ENCODE peak calls at places on chromosomes 3 and 15, in nine cellular contexts. One of them, this sample, is unnamed.

GRCh38 chr3:89364309-89364708 is 256.9 kb downstream of the EPHA3 start:
- DNase-seq in naive thymus-derived CD8-positive, alpha-beta T cell: no peak
- DNase-seq in HS-5: no peak
- DNase-seq in OCI-LY7: no peak
- DNase-seq in sigmoid colon: no peak
- DNase-seq in hypothalamus: no peak
- DNase-seq in left ventricle myocardium superior: no peak
- DNase-seq in neural progenitor cell: no peak
- DNase-seq in stimulated activated CD4-positive, alpha-beta T cell treated with anti-CD3 and anti-CD28 coated beads, Interleukin-12 subunit alpha, Interleukin-12 subunit beta, amount 100 ng/mL, for 4 hours: no peak
- DNase-seq in this sample: no peak

GRCh38 chr3:159866201-159866746 is 122.4 kb upstream of the IL12A start:
- DNase-seq in hypothalamus: no peak
- DNase-seq in left ventricle myocardium superior: no peak
- DNase-seq in stimulated activated CD4-positive, alpha-beta T cell treated with anti-CD3 and anti-CD28 coated beads, Interleukin-12 subunit alpha, Interleukin-12 subunit beta, amount 100 ng/mL, for 4 hours: no peak
- DNase-seq in sigmoid colon: no peak
- DNase-seq in neural progenitor cell: no peak
- DNase-seq in naive thymus-derived CD8-positive, alpha-beta T cell: no peak
- DNase-seq in HS-5: no peak
- DNase-seq in OCI-LY7: no peak
- DNase-seq in this sample: no peak

GRCh38 chr3:161355508-161355907 is 15.8 kb downstream of the SPTSSB start:
- DNase-seq in OCI-LY7: no peak
- DNase-seq in sigmoid colon: no peak
- DNase-seq in HS-5: no peak
- DNase-seq in naive thymus-derived CD8-positive, alpha-beta T cell: no peak
- DNase-seq in hypothalamus: no peak
- DNase-seq in neural progenitor cell: no peak
- DNase-seq in left ventricle myocardium superior: no peak
- DNase-seq in stimulated activated CD4-positive, alpha-beta T cell treated with anti-CD3 and anti-CD28 coated beads, Interleukin-12 subunit alpha, Interleukin-12 subunit beta, amount 100 ng/mL, for 4 hours: no peak
- DNase-seq in this sample: no peak

GRCh38 chr3:125960066-125960424 is 8.9 kb upstream of the ROPN1B start:
- DNase-seq in HS-5: no peak
- DNase-seq in naive thymus-derived CD8-positive, alpha-beta T cell: no peak
- DNase-seq in hypothalamus: no peak
- DNase-seq in neural progenitor cell: no peak
- DNase-seq in OCI-LY7: no peak
- DNase-seq in stimulated activated CD4-positive, alpha-beta T cell treated with anti-CD3 and anti-CD28 coated beads, Interleukin-12 subunit alpha, Interleukin-12 subunit beta, amount 100 ng/mL, for 4 hours: no peak
- DNase-seq in sigmoid colon: no peak
- DNase-seq in left ventricle myocardium superior: no peak
- DNase-seq in this sample: peak; percentile 36

GRCh38 chr15:68639926-68640600 is 61.3 kb downstream of the CORO2B start:
- DNase-seq in naive thymus-derived CD8-positive, alpha-beta T cell: no peak
- DNase-seq in hypothalamus: no peak
- DNase-seq in OCI-LY7: no peak
- DNase-seq in HS-5: no peak
- DNase-seq in neural progenitor cell: no peak
- DNase-seq in left ventricle myocardium superior: no peak
- DNase-seq in stimulated activated CD4-positive, alpha-beta T cell treated with anti-CD3 and anti-CD28 coated beads, Interleukin-12 subunit alpha, Interleukin-12 subunit beta, amount 100 ng/mL, for 4 hours: no peak
- DNase-seq in sigmoid colon: peak; percentile 58
- DNase-seq in this sample: no peak

GRCh38 chr3:118080886-118081285 is 953.8 kb downstream of the IGSF11 start:
- DNase-seq in naive thymus-derived CD8-positive, alpha-beta T cell: no peak
- DNase-seq in stimulated activated CD4-positive, alpha-beta T cell treated with anti-CD3 and anti-CD28 coated beads, Interleukin-12 subunit alpha, Interleukin-12 subunit beta, amount 100 ng/mL, for 4 hours: no peak
- DNase-seq in left ventricle myocardium superior: no peak
- DNase-seq in sigmoid colon: no peak
- DNase-seq in OCI-LY7: no peak
- DNase-seq in neural progenitor cell: peak; percentile 25
- DNase-seq in HS-5: no peak
- DNase-seq in hypothalamus: no peak
- DNase-seq in this sample: no peak

GRCh38 chr15:76994971-76995945 is at the start of gene PSTPIP1:
- DNase-seq in OCI-LY7: peak; percentile 62
- DNase-seq in naive thymus-derived CD8-positive, alpha-beta T cell: peak; percentile 66
- DNase-seq in sigmoid colon: peak; percentile 68
- DNase-seq in neural progenitor cell: no peak
- DNase-seq in HS-5: no peak
- DNase-seq in stimulated activated CD4-positive, alpha-beta T cell treated with anti-CD3 and anti-CD28 coated beads, Interleukin-12 subunit alpha, Interleukin-12 subunit beta, amount 100 ng/mL, for 4 hours: peak; percentile 64
- DNase-seq in hypothalamus: peak; percentile 63
- DNase-seq in left ventricle myocardium superior: peak; percentile 70
- DNase-seq in this sample: peak; percentile 62

GRCh38 chr3:155753038-155753647 is 8.3 kb upstream of the PLCH1 start:
- DNase-seq in HS-5: no peak
- DNase-seq in hypothalamus: no peak
- DNase-seq in OCI-LY7: peak; percentile 51
- DNase-seq in naive thymus-derived CD8-positive, alpha-beta T cell: no peak
- DNase-seq in left ventricle myocardium superior: no peak
- DNase-seq in neural progenitor cell: peak; percentile 54
- DNase-seq in sigmoid colon: no peak
- DNase-seq in stimulated activated CD4-positive, alpha-beta T cell treated with anti-CD3 and anti-CD28 coated beads, Interleukin-12 subunit alpha, Interleukin-12 subunit beta, amount 100 ng/mL, for 4 hours: no peak
- DNase-seq in this sample: no peak

GRCh38 chr3:119841808-119842471 is 60.0 kb downstream of the NR1I2 start:
- DNase-seq in left ventricle myocardium superior: no peak
- DNase-seq in OCI-LY7: no peak
- DNase-seq in stimulated activated CD4-positive, alpha-beta T cell treated with anti-CD3 and anti-CD28 coated beads, Interleukin-12 subunit alpha, Interleukin-12 subunit beta, amount 100 ng/mL, for 4 hours: no peak
- DNase-seq in sigmoid colon: no peak
- DNase-seq in naive thymus-derived CD8-positive, alpha-beta T cell: no peak
- DNase-seq in HS-5: no peak
- DNase-seq in neural progenitor cell: no peak
- DNase-seq in hypothalamus: no peak
- DNase-seq in this sample: no peak

GRCh38 chr3:133042778-133043177 is 4.6 kb downstream of the TMEM108 start:
- DNase-seq in naive thymus-derived CD8-positive, alpha-beta T cell: no peak
- DNase-seq in HS-5: no peak
- DNase-seq in left ventricle myocardium superior: no peak
- DNase-seq in hypothalamus: no peak
- DNase-seq in OCI-LY7: no peak
- DNase-seq in stimulated activated CD4-positive, alpha-beta T cell treated with anti-CD3 and anti-CD28 coated beads, Interleukin-12 subunit alpha, Interleukin-12 subunit beta, amount 100 ng/mL, for 4 hours: no peak
- DNase-seq in sigmoid colon: no peak
- DNase-seq in neural progenitor cell: no peak
- DNase-seq in this sample: no peak

GRCh38 chr15:50259276-50259675 is 6.2 kb downstream of the HDC start:
- DNase-seq in sigmoid colon: no peak
- DNase-seq in HS-5: no peak
- DNase-seq in OCI-LY7: no peak
- DNase-seq in neural progenitor cell: no peak
- DNase-seq in naive thymus-derived CD8-positive, alpha-beta T cell: no peak
- DNase-seq in stimulated activated CD4-positive, alpha-beta T cell treated with anti-CD3 and anti-CD28 coated beads, Interleukin-12 subunit alpha, Interleukin-12 subunit beta, amount 100 ng/mL, for 4 hours: no peak
- DNase-seq in left ventricle myocardium superior: no peak
- DNase-seq in hypothalamus: no peak
- DNase-seq in this sample: no peak

GRCh38 chr3:182294256-182294655 is 499.0 kb upstream of the ATP11B start:
- DNase-seq in left ventricle myocardium superior: no peak
- DNase-seq in hypothalamus: no peak
- DNase-seq in HS-5: peak; percentile 68
- DNase-seq in naive thymus-derived CD8-positive, alpha-beta T cell: no peak
- DNase-seq in stimulated activated CD4-positive, alpha-beta T cell treated with anti-CD3 and anti-CD28 coated beads, Interleukin-12 subunit alpha, Interleukin-12 subunit beta, amount 100 ng/mL, for 4 hours: no peak
- DNase-seq in neural progenitor cell: no peak
- DNase-seq in sigmoid colon: no peak
- DNase-seq in OCI-LY7: no peak
- DNase-seq in this sample: no peak

GRCh38 chr3:66432041-66432766 is 68.6 kb downstream of the LRIG1 start:
- DNase-seq in left ventricle myocardium superior: no peak
- DNase-seq in hypothalamus: no peak
- DNase-seq in stimulated activated CD4-positive, alpha-beta T cell treated with anti-CD3 and anti-CD28 coated beads, Interleukin-12 subunit alpha, Interleukin-12 subunit beta, amount 100 ng/mL, for 4 hours: no peak
- DNase-seq in neural progenitor cell: no peak
- DNase-seq in sigmoid colon: no peak
- DNase-seq in OCI-LY7: no peak
- DNase-seq in naive thymus-derived CD8-positive, alpha-beta T cell: no peak
- DNase-seq in HS-5: no peak
- DNase-seq in this sample: no peak

GRCh38 chr3:14235003-14235876 is 56.6 kb downstream of the LSM3 start:
- DNase-seq in HS-5: no peak
- DNase-seq in stimulated activated CD4-positive, alpha-beta T cell treated with anti-CD3 and anti-CD28 coated beads, Interleukin-12 subunit alpha, Interleukin-12 subunit beta, amount 100 ng/mL, for 4 hours: no peak
- DNase-seq in naive thymus-derived CD8-positive, alpha-beta T cell: no peak
- DNase-seq in left ventricle myocardium superior: no peak
- DNase-seq in sigmoid colon: no peak
- DNase-seq in neural progenitor cell: no peak
- DNase-seq in hypothalamus: no peak
- DNase-seq in OCI-LY7: no peak
- DNase-seq in this sample: no peak

GRCh38 chr3:156474560-156475389 is 80.1 kb downstream of the SSR3 start:
- DNase-seq in hypothalamus: no peak
- DNase-seq in stimulated activated CD4-positive, alpha-beta T cell treated with anti-CD3 and anti-CD28 coated beads, Interleukin-12 subunit alpha, Interleukin-12 subunit beta, amount 100 ng/mL, for 4 hours: no peak
- DNase-seq in left ventricle myocardium superior: no peak
- DNase-seq in HS-5: no peak
- DNase-seq in neural progenitor cell: peak; percentile 65
- DNase-seq in sigmoid colon: no peak
- DNase-seq in OCI-LY7: peak; percentile 10
- DNase-seq in naive thymus-derived CD8-positive, alpha-beta T cell: no peak
- DNase-seq in this sample: peak; percentile 21

GRCh38 chr3:27193056-27193455 is 176.1 kb downstream of the NEK10 start:
- DNase-seq in OCI-LY7: no peak
- DNase-seq in sigmoid colon: no peak
- DNase-seq in left ventricle myocardium superior: no peak
- DNase-seq in neural progenitor cell: no peak
- DNase-seq in HS-5: no peak
- DNase-seq in naive thymus-derived CD8-positive, alpha-beta T cell: no peak
- DNase-seq in stimulated activated CD4-positive, alpha-beta T cell treated with anti-CD3 and anti-CD28 coated beads, Interleukin-12 subunit alpha, Interleukin-12 subunit beta, amount 100 ng/mL, for 4 hours: no peak
- DNase-seq in hypothalamus: no peak
- DNase-seq in this sample: no peak

GRCh38 chr15:69718445-69718844 is 265.8 kb downstream of the RPLP1 start:
- DNase-seq in hypothalamus: no peak
- DNase-seq in left ventricle myocardium superior: no peak
- DNase-seq in naive thymus-derived CD8-positive, alpha-beta T cell: no peak
- DNase-seq in sigmoid colon: no peak
- DNase-seq in OCI-LY7: no peak
- DNase-seq in stimulated activated CD4-positive, alpha-beta T cell treated with anti-CD3 and anti-CD28 coated beads, Interleukin-12 subunit alpha, Interleukin-12 subunit beta, amount 100 ng/mL, for 4 hours: no peak
- DNase-seq in HS-5: no peak
- DNase-seq in neural progenitor cell: no peak
- DNase-seq in this sample: no peak

GRCh38 chr3:105448338-105448982 is 81.8 kb downstream of the ALCAM start:
- DNase-seq in hypothalamus: peak; percentile 49
- DNase-seq in OCI-LY7: no peak
- DNase-seq in HS-5: no peak
- DNase-seq in left ventricle myocardium superior: no peak
- DNase-seq in stimulated activated CD4-positive, alpha-beta T cell treated with anti-CD3 and anti-CD28 coated beads, Interleukin-12 subunit alpha, Interleukin-12 subunit beta, amount 100 ng/mL, for 4 hours: no peak
- DNase-seq in naive thymus-derived CD8-positive, alpha-beta T cell: no peak
- DNase-seq in sigmoid colon: no peak
- DNase-seq in neural progenitor cell: peak; percentile 30
- DNase-seq in this sample: peak; percentile 13

GRCh38 chr3:99825239-99825638 is 7.6 kb downstream of the CMSS1 start:
- DNase-seq in stimulated activated CD4-positive, alpha-beta T cell treated with anti-CD3 and anti-CD28 coated beads, Interleukin-12 subunit alpha, Interleukin-12 subunit beta, amount 100 ng/mL, for 4 hours: no peak
- DNase-seq in hypothalamus: no peak
- DNase-seq in sigmoid colon: no peak
- DNase-seq in OCI-LY7: no peak
- DNase-seq in HS-5: peak; percentile 34
- DNase-seq in neural progenitor cell: no peak
- DNase-seq in naive thymus-derived CD8-positive, alpha-beta T cell: no peak
- DNase-seq in left ventricle myocardium superior: no peak
- DNase-seq in this sample: no peak

GRCh38 chr3:149879872-149880271 is 66.9 kb downstream of the RNF13 start:
- DNase-seq in sigmoid colon: peak; percentile 71
- DNase-seq in naive thymus-derived CD8-positive, alpha-beta T cell: no peak
- DNase-seq in hypothalamus: peak; percentile 13
- DNase-seq in HS-5: peak; percentile 13
- DNase-seq in left ventricle myocardium superior: peak; percentile 67
- DNase-seq in OCI-LY7: peak; percentile 39
- DNase-seq in neural progenitor cell: peak; percentile 64
- DNase-seq in stimulated activated CD4-positive, alpha-beta T cell treated with anti-CD3 and anti-CD28 coated beads, Interleukin-12 subunit alpha, Interleukin-12 subunit beta, amount 100 ng/mL, for 4 hours: peak; percentile 20
- DNase-seq in this sample: peak; percentile 17

GRCh38 chr15:56765252-56765651 is 31.9 kb upstream of the ZNF280D start:
- DNase-seq in sigmoid colon: no peak
- DNase-seq in hypothalamus: no peak
- DNase-seq in stimulated activated CD4-positive, alpha-beta T cell treated with anti-CD3 and anti-CD28 coated beads, Interleukin-12 subunit alpha, Interleukin-12 subunit beta, amount 100 ng/mL, for 4 hours: no peak
- DNase-seq in naive thymus-derived CD8-positive, alpha-beta T cell: no peak
- DNase-seq in HS-5: no peak
- DNase-seq in left ventricle myocardium superior: no peak
- DNase-seq in neural progenitor cell: no peak
- DNase-seq in OCI-LY7: peak; percentile 32
- DNase-seq in this sample: no peak

GRCh38 chr3:550481-550880 is 353.9 kb downstream of the CHL1 start:
- DNase-seq in hypothalamus: no peak
- DNase-seq in stimulated activated CD4-positive, alpha-beta T cell treated with anti-CD3 and anti-CD28 coated beads, Interleukin-12 subunit alpha, Interleukin-12 subunit beta, amount 100 ng/mL, for 4 hours: no peak
- DNase-seq in sigmoid colon: no peak
- DNase-seq in HS-5: no peak
- DNase-seq in left ventricle myocardium superior: no peak
- DNase-seq in naive thymus-derived CD8-positive, alpha-beta T cell: no peak
- DNase-seq in neural progenitor cell: no peak
- DNase-seq in OCI-LY7: no peak
- DNase-seq in this sample: no peak

GRCh38 chr3:16012086-16012485 is 162.4 kb upstream of the GALNT15 start:
- DNase-seq in sigmoid colon: no peak
- DNase-seq in naive thymus-derived CD8-positive, alpha-beta T cell: no peak
- DNase-seq in neural progenitor cell: no peak
- DNase-seq in OCI-LY7: no peak
- DNase-seq in stimulated activated CD4-positive, alpha-beta T cell treated with anti-CD3 and anti-CD28 coated beads, Interleukin-12 subunit alpha, Interleukin-12 subunit beta, amount 100 ng/mL, for 4 hours: no peak
- DNase-seq in hypothalamus: no peak
- DNase-seq in HS-5: peak; percentile 18
- DNase-seq in left ventricle myocardium superior: no peak
- DNase-seq in this sample: no peak

GRCh38 chr3:59749291-59749690 is 699.5 kb upstream of the CFAP20DC start:
- DNase-seq in naive thymus-derived CD8-positive, alpha-beta T cell: no peak
- DNase-seq in neural progenitor cell: no peak
- DNase-seq in stimulated activated CD4-positive, alpha-beta T cell treated with anti-CD3 and anti-CD28 coated beads, Interleukin-12 subunit alpha, Interleukin-12 subunit beta, amount 100 ng/mL, for 4 hours: no peak
- DNase-seq in HS-5: no peak
- DNase-seq in hypothalamus: no peak
- DNase-seq in left ventricle myocardium superior: no peak
- DNase-seq in sigmoid colon: no peak
- DNase-seq in OCI-LY7: no peak
- DNase-seq in this sample: no peak

GRCh38 chr3:126125341-126125740 is 41.4 kb upstream of the SLC41A3 start:
- DNase-seq in left ventricle myocardium superior: no peak
- DNase-seq in naive thymus-derived CD8-positive, alpha-beta T cell: no peak
- DNase-seq in OCI-LY7: no peak
- DNase-seq in HS-5: no peak
- DNase-seq in neural progenitor cell: no peak
- DNase-seq in stimulated activated CD4-positive, alpha-beta T cell treated with anti-CD3 and anti-CD28 coated beads, Interleukin-12 subunit alpha, Interleukin-12 subunit beta, amount 100 ng/mL, for 4 hours: no peak
- DNase-seq in sigmoid colon: peak; percentile 46
- DNase-seq in hypothalamus: no peak
- DNase-seq in this sample: no peak

GRCh38 chr3:157248590-157249425 is 88.9 kb upstream of the CCNL1 start:
- DNase-seq in hypothalamus: peak; percentile 43
- DNase-seq in stimulated activated CD4-positive, alpha-beta T cell treated with anti-CD3 and anti-CD28 coated beads, Interleukin-12 subunit alpha, Interleukin-12 subunit beta, amount 100 ng/mL, for 4 hours: no peak
- DNase-seq in HS-5: peak; percentile 46
- DNase-seq in naive thymus-derived CD8-positive, alpha-beta T cell: no peak
- DNase-seq in sigmoid colon: no peak
- DNase-seq in left ventricle myocardium superior: peak; percentile 41
- DNase-seq in neural progenitor cell: peak; percentile 17
- DNase-seq in OCI-LY7: no peak
- DNase-seq in this sample: no peak

GRCh38 chr3:188256764-188257163 is 102.8 kb downstream of the LPP start:
- DNase-seq in neural progenitor cell: no peak
- DNase-seq in left ventricle myocardium superior: no peak
- DNase-seq in HS-5: no peak
- DNase-seq in sigmoid colon: no peak
- DNase-seq in OCI-LY7: no peak
- DNase-seq in hypothalamus: no peak
- DNase-seq in naive thymus-derived CD8-positive, alpha-beta T cell: no peak
- DNase-seq in stimulated activated CD4-positive, alpha-beta T cell treated with anti-CD3 and anti-CD28 coated beads, Interleukin-12 subunit alpha, Interleukin-12 subunit beta, amount 100 ng/mL, for 4 hours: no peak
- DNase-seq in this sample: no peak

This sample was measured in H7.